ENCODE peak calls at places on chromosome 10, in five cellular contexts. N is sigmoid colon, D is ascending aorta, J is lower lobe of right lung, L is colonic mucosa. F is an unnamed sample.
A peak's percentile ranks its signal among the peaks of the same experiment; 100 is the strongest.

GRCh38 chr10:93775330-93775729 is 17.6 kb downstream of the LGI1 start:
- DNase-seq in N (no peak), D (no peak), J (no peak), L (no peak), F (no peak)

GRCh38 chr10:30284860-30285594 is 64.1 kb downstream of the MTPAP start:
- DNase-seq in N (no peak), D (no peak), J (no peak), L (no peak), F (no peak)

GRCh38 chr10:97564776-97565175 is 7.8 kb upstream of the ANKRD2 start:
- DNase-seq in N (no peak), D (no peak), J (no peak), L (no peak), F (no peak)

GRCh38 chr10:28949005-28950004 is 272.0 kb downstream of the BAMBI start:
- DNase-seq in N (no peak), D (no peak), J (no peak), L (no peak), F (no peak)

GRCh38 chr10:1230592-1231275 is 174.5 kb downstream of the WDR37 start:
- DNase-seq in N (no peak), D (no peak), J (no peak), L (no peak), F (no peak)

GRCh38 chr10:126294451-126294850 is 93.8 kb downstream of the ADAM12 start:
- DNase-seq in N (no peak), D (no peak), J (no peak), L (no peak), F (no peak)

GRCh38 chr10:114767101-114767588 is 54.4 kb upstream of the FHIP2A start:
- DNase-seq in N (no peak), D (no peak), J (no peak), L (no peak), F (no peak)

GRCh38 chr10:132766291-132766690 is 19.7 kb downstream of the NKX6-2 start:
- DNase-seq in N (no peak), D (no peak), J (no peak), L (no peak), F (no peak)

GRCh38 chr10:132223156-132223590 is 36.4 kb downstream of the DPYSL4 start:
- DNase-seq in N (peak; percentile 90), D (peak; percentile 24), J (peak; percentile 83), L (peak; percentile 80), F (peak; percentile 89)

GRCh38 chr10:110361800-110362456 is 57.2 kb upstream of the SMNDC1 start:
- DNase-seq in N (no peak), D (no peak), J (no peak), L (no peak), F (no peak)

GRCh38 chr10:28279878-28280277 is 23.0 kb downstream of the MPP7 start:
- DNase-seq in N (no peak), D (no peak), J (no peak), L (no peak), F (no peak)

GRCh38 chr10:3668276-3668960 is 116.6 kb downstream of the KLF6 start:
- DNase-seq in N (no peak), D (no peak), J (peak; percentile 76), L (peak; percentile 40), F (peak; percentile 72)

GRCh38 chr10:133276435-133277201 is at the start of gene ADAM8:
- DNase-seq in N (no peak), D (no peak), J (peak; percentile 77), L (no peak), F (no peak)

GRCh38 chr10:4569132-4569531 is 256.9 kb upstream of the AKR1E2 start:
- DNase-seq in N (no peak), D (no peak), J (no peak), L (no peak), F (no peak)

GRCh38 chr10:82742478-82742877 is 867.5 kb downstream of the NRG3 start:
- DNase-seq in N (no peak), D (no peak), J (no peak), L (no peak), F (no peak)

GRCh38 chr10:91340613-91341362 is 69.4 kb upstream of the HECTD2 start:
- DNase-seq in N (no peak), D (no peak), J (no peak), L (no peak), F (peak; percentile 81)

F was measured in A673.